ENCODE peak calls at places on chromosome 20, in eight cellular contexts. G is RCC 7860; R is heart left ventricle; H is stimulated activated CD4-positive, alpha-beta T cell treated with anti-CD3 and anti-CD28 coated beads, Interleukin-15, amount 100 ng/mL, for 1 hour; V is Right ventricle myocardium superior; W is AG04449; I is naive thymus-derived CD4-positive, alpha-beta T cell; J is H1. O is an unnamed sample.

GRCh38 chr20:34066476-34067090 is 45.5 kb downstream of the EIF2S2 start:
- DNase-seq in G (no peak), R (no peak), H (no peak), V (no peak), W (no peak), I (no peak), J (no peak), O (no peak)

GRCh38 chr20:9409352-9409751 is 105.0 kb upstream of the LAMP5 start:
- DNase-seq in G (peak), R (no peak), H (no peak), V (no peak), W (no peak), I (no peak), J (no peak), O (no peak)

GRCh38 chr20:24838551-24839530 is 110.2 kb upstream of the CST7 start:
- DNase-seq in G (peak), R (no peak), H (no peak), V (no peak), W (peak), I (no peak), J (no peak), O (no peak)

GRCh38 chr20:13046409-13046808 is 37.6 kb downstream of the SPTLC3 start:
- DNase-seq in G (no peak), R (no peak), H (no peak), V (no peak), W (no peak), I (no peak), J (no peak), O (no peak)

GRCh38 chr20:59253779-59254319 is 46.6 kb upstream of the EDN3 start:
- DNase-seq in G (no peak), R (no peak), H (no peak), V (no peak), W (no peak), I (no peak), J (no peak), O (no peak)

GRCh38 chr20:48538856-48539255 is 288.9 kb downstream of the PREX1 start:
- DNase-seq in G (peak), R (no peak), H (no peak), V (no peak), W (no peak), I (no peak), J (no peak), O (no peak)

GRCh38 chr20:46206025-46206424 is 87.9 kb downstream of the CD40 start:
- DNase-seq in G (peak), R (peak), H (no peak), V (peak), W (no peak), I (no peak), J (no peak), O (no peak)

GRCh38 chr20:31915491-31916280 is 36.2 kb downstream of the PDRG1 start:
- DNase-seq in G (no peak), R (no peak), H (no peak), V (no peak), W (no peak), I (no peak), J (no peak), O (no peak)

GRCh38 chr20:36214684-36215256 is 21.5 kb upstream of the AAR2 start:
- DNase-seq in G (peak), R (no peak), H (no peak), V (no peak), W (no peak), I (no peak), J (no peak), O (no peak)

GRCh38 chr20:10893331-10893730 is 219.5 kb upstream of the JAG1 start:
- DNase-seq in G (peak), R (no peak), H (no peak), V (no peak), W (no peak), I (no peak), J (no peak), O (no peak)

GRCh38 chr20:3282271-3283221 is 43.6 kb upstream of the SLC4A11 start:
- DNase-seq in G (no peak), R (no peak), H (no peak), V (no peak), W (no peak), I (no peak), J (no peak), O (peak)

GRCh38 chr20:40843251-40843650 is 154.2 kb upstream of the MAFB start:
- DNase-seq in G (no peak), R (no peak), H (no peak), V (no peak), W (no peak), I (no peak), J (no peak), O (no peak)

GRCh38 chr20:5642155-5642981 is 107.8 kb upstream of the SHLD1 start:
- DNase-seq in G (no peak), R (peak), H (no peak), V (no peak), W (no peak), I (no peak), J (no peak), O (peak)